ENCODE peak calls at places on chromosomes 11 and 22, in five cellular contexts. W, D, L, J and S are unnamed samples.
A peak's percentile ranks its signal among the peaks of the same experiment; 100 is the strongest.

GRCh38 chr22:29255064-29255621 is 12.6 kb downstream of the RHBDD3 start:
- DNase-seq in W (no peak), D (no peak), L (no peak), J (no peak), S (no peak)

GRCh38 chr11:69817265-69818236 is 1.7 kb downstream of the FGF3 start:
- DNase-seq in W (no peak), D (no peak), L (peak; percentile 77), J (peak; percentile 77), S (peak; percentile 31)

GRCh38 chr11:128156486-128156885 is 430.9 kb downstream of the ETS1 start:
- DNase-seq in W (no peak), D (no peak), L (peak; percentile 5), J (no peak), S (no peak)

GRCh38 chr11:44579172-44579804 is 13.8 kb downstream of the CD82 start:
- DNase-seq in W (no peak), D (no peak), L (no peak), J (no peak), S (no peak)

GRCh38 chr11:128419012-128419767 is 168.2 kb downstream of the ETS1 start:
- DNase-seq in W (no peak), D (no peak), L (no peak), J (no peak), S (no peak)

GRCh38 chr11:68037481-68038225 is 1.2 kb upstream of the TCIRG1 start:
- DNase-seq in W (no peak), D (no peak), L (no peak), J (peak; percentile 75), S (no peak)

GRCh38 chr22:30474683-30475424 is 3.0 kb upstream of the SEC14L3 start:
- DNase-seq in W (peak; percentile 64), D (no peak), L (no peak), J (no peak), S (no peak)

GRCh38 chr11:88555018-88555828 is 217.7 kb upstream of the CTSC start:
- DNase-seq in W (no peak), D (peak; percentile 99), L (no peak), J (no peak), S (no peak)

GRCh38 chr22:19187716-19188563 is 9.4 kb upstream of the SLC25A1 start:
- DNase-seq in W (no peak), D (no peak), L (no peak), J (no peak), S (no peak)

GRCh38 chr22:49810363-49811013 is 17.2 kb downstream of the BRD1 start:
- DNase-seq in W (no peak), D (peak; percentile 30), L (no peak), J (peak; percentile 38), S (no peak)

GRCh38 chr22:39207141-39208012 is 37.4 kb downstream of the PDGFB start:
- DNase-seq in W (peak; percentile 30), D (peak; percentile 11), L (no peak), J (no peak), S (no peak)

GRCh38 chr11:73271936-73272679 is at the start of gene P2RY6:
- DNase-seq in W (no peak), D (peak; percentile 60), L (no peak), J (peak; percentile 82), S (no peak)

GRCh38 chr11:117410861-117411725 is 83.4 kb downstream of the CEP164 start:
- DNase-seq in W (no peak), D (no peak), L (no peak), J (no peak), S (no peak)

GRCh38 chr22:30097861-30098260 is 17.6 kb downstream of the HORMAD2 start:
- DNase-seq in W (no peak), D (no peak), L (no peak), J (no peak), S (no peak)

GRCh38 chr11:76659672-76660532 is 10.6 kb downstream of the LRRC32 start:
- DNase-seq in W (no peak), D (no peak), L (no peak), J (no peak), S (no peak)

GRCh38 chr11:33018840-33019239 is 3.2 kb downstream of the DEPDC7 start:
- DNase-seq in W (no peak), D (no peak), L (no peak), J (no peak), S (no peak)

GRCh38 chr22:20624161-20624616 is 116.8 kb downstream of the MED15 start:
- DNase-seq in W (no peak), D (peak; percentile 31), L (no peak), J (no peak), S (no peak)

GRCh38 chr11:43810929-43811596 is 69.6 kb upstream of the ALKBH3 start:
- DNase-seq in W (no peak), D (no peak), L (no peak), J (no peak), S (no peak)

GRCh38 chr11:116078101-116078561 is 573.9 kb upstream of the CADM1 start:
- DNase-seq in W (no peak), D (peak; percentile 20), L (peak; percentile 80), J (no peak), S (peak; percentile 69)
- TF ChIP-seq CTCF in W (no peak), D (peak; percentile 52), L (peak; percentile 77), J (no peak), S (peak; percentile 81)

GRCh38 chr22:35543702-35544101 is 3.1 kb downstream of the RASD2 start:
- DNase-seq in W (no peak), D (no peak), L (no peak), J (no peak), S (no peak)

GRCh38 chr22:35542972-35543516 is 2.4 kb downstream of the RASD2 start:
- DNase-seq in W (no peak), D (no peak), L (no peak), J (no peak), S (no peak)

GRCh38 chr22:35541254-35541748 is 670 bp downstream of the RASD2 start:
- DNase-seq in W (no peak), D (no peak), L (peak; percentile 68), J (peak; percentile 78), S (no peak)

GRCh38 chr22:35540600-35541253 is at the start of gene RASD2:
- DNase-seq in W (peak; percentile 59), D (peak; percentile 19), L (peak; percentile 69), J (peak; percentile 80), S (peak; percentile 45)

GRCh38 chr22:35542157-35542971 is 1.7 kb downstream of the RASD2 start:
- DNase-seq in W (no peak), D (no peak), L (no peak), J (peak; percentile 64), S (no peak)
- H3K27ac ChIP-seq in W (no peak overlapping the region), D (no peak overlapping the region), L (no peak overlapping the region), J (no peak overlapping the region), S (no peak overlapping the region)

GRCh38 chr22:48586799-48587185 is 1240.9 kb downstream of the BRD1 start:
- DNase-seq in W (no peak), D (no peak), L (no peak), J (peak; percentile 62), S (no peak)
- H3K9me3 ChIP-seq in W (no peaks in the 10 kb centered on the region), D (peaks cover 49% of the 10 kb centered on the region), L (no peaks in the 10 kb centered on the region), J (no peaks in the 10 kb centered on the region), S (no peaks in the 10 kb centered on the region)

GRCh38 chr11:11989774-11990744 is 18.4 kb downstream of the DKK3 start:
- DNase-seq in W (no peak), D (no peak), L (no peak), J (no peak), S (no peak)

GRCh38 chr11:11992813-11993212 is 15.6 kb downstream of the DKK3 start:
- DNase-seq in W (no peak), D (no peak), L (no peak), J (no peak), S (no peak)

GRCh38 chr11:11993814-11994213 is 14.6 kb downstream of the DKK3 start:
- DNase-seq in W (no peak), D (peak; percentile 86), L (peak; percentile 15), J (no peak), S (no peak)

GRCh38 chr11:11995601-11996000 is 12.8 kb downstream of the DKK3 start:
- DNase-seq in W (peak; percentile 53), D (no peak), L (no peak), J (no peak), S (no peak)

DNA sequence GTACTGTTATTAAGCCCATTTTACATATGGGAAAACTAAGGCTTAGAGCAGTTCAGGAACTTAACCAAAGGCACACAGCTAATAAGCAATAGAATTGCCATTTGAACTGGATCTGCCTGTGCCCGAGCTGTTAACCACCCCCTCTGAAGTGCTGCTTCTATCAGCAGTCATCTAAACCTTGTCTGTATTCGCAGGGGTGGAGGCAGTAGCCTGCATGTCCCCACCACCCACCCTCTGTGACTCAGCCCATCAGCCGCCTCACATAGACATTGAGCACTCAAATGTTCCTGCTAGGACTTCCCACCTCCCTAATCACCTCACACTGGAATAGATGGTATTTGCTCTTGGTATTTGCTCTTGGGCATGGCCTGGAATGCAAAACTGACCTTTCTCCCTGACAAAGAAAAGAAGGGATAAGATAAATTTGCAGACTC is 16.2 kb downstream of the DKK3 start:
- DNase-seq in W (no peak), D (no peak), L (no peak), J (no peak), S (no peak)
- TF ChIP-seq CTCF in W (no peak), D (no peak), L (no peak), J (no peak), S (no peak)